ENCODE peak calls at places on chromosomes 3 and 15, in four cellular contexts. One of them, this sample, is unnamed.

GRCh38 chr3:57983734-57984518 is 24.3 kb upstream of the FLNB start:
- DNase-seq in SK-N-SH: no peak
- DNase-seq in K562: peak; percentile 31
- DNase-seq in HCT116: no peak
- DNase-seq in this sample: no peak

GRCh38 chr3:25817638-25818037 is 27.7 kb downstream of the OXSM start:
- DNase-seq in HCT116: no peak
- DNase-seq in K562: no peak
- DNase-seq in SK-N-SH: no peak
- DNase-seq in this sample: no peak

GRCh38 chr15:68781766-68782588 is 38.7 kb downstream of the ANP32A start:
- DNase-seq in K562: no peak
- DNase-seq in HCT116: no peak
- DNase-seq in SK-N-SH: no peak
- DNase-seq in this sample: no peak

GRCh38 chr3:178231645-178232044 is 304.6 kb upstream of the KCNMB2 start:
- DNase-seq in SK-N-SH: no peak
- DNase-seq in HCT116: no peak
- DNase-seq in K562: no peak
- DNase-seq in this sample: no peak

GRCh38 chr15:71160976-71161375 is 45.7 kb downstream of the THSD4 start:
- DNase-seq in SK-N-SH: no peak
- DNase-seq in HCT116: no peak
- DNase-seq in K562: no peak
- DNase-seq in this sample: no peak

GRCh38 chr3:40921251-40921650 is 278.1 kb upstream of the CTNNB1 start:
- DNase-seq in K562: no peak
- DNase-seq in HCT116: no peak
- DNase-seq in SK-N-SH: no peak
- DNase-seq in this sample: no peak

GRCh38 chr15:62524848-62525247 is 359.8 kb upstream of the C2CD4B start:
- DNase-seq in K562: no peak
- DNase-seq in HCT116: no peak
- DNase-seq in SK-N-SH: no peak
- DNase-seq in this sample: no peak

GRCh38 chr3:178966299-178967183 is 105.1 kb downstream of the ZMAT3 start:
- DNase-seq in K562: peak; percentile 11
- DNase-seq in SK-N-SH: peak; percentile 19
- DNase-seq in HCT116: peak; percentile 29
- DNase-seq in this sample: peak; percentile 65

GRCh38 chr15:39099524-39099923 is 481.4 kb upstream of the THBS1 start:
- DNase-seq in SK-N-SH: no peak
- DNase-seq in K562: no peak
- DNase-seq in HCT116: no peak
- DNase-seq in this sample: no peak

GRCh38 chr15:100353469-100353868 is 11.7 kb upstream of the ADAMTS17 start:
- DNase-seq in SK-N-SH: no peak
- DNase-seq in K562: no peak
- DNase-seq in HCT116: no peak
- DNase-seq in this sample: no peak

GRCh38 chr3:133926736-133927542 is 31.3 kb upstream of the RAB6B start:
- DNase-seq in K562: peak; percentile 13
- DNase-seq in SK-N-SH: peak; percentile 45
- DNase-seq in HCT116: no peak
- DNase-seq in this sample: no peak

GRCh38 chr15:43769584-43770228 is 7.1 kb downstream of the ELL3 start:
- DNase-seq in SK-N-SH: peak; percentile 72
- DNase-seq in K562: peak; percentile 64
- DNase-seq in HCT116: no peak
- DNase-seq in this sample: no peak

GRCh38 chr3:62229908-62230307 is 143.4 kb downstream of the FEZF2 start:
- DNase-seq in SK-N-SH: peak; percentile 40
- DNase-seq in HCT116: peak; percentile 10
- DNase-seq in K562: peak; percentile 16
- DNase-seq in this sample: peak; percentile 8

GRCh38 chr3:115788921-115789470 is 165.7 kb downstream of the GAP43 start:
- DNase-seq in HCT116: peak; percentile 57
- DNase-seq in SK-N-SH: no peak
- DNase-seq in K562: no peak
- DNase-seq in this sample: no peak

GRCh38 chr3:146532406-146532805 is 12.0 kb downstream of the PLSCR1 start:
- DNase-seq in HCT116: no peak
- DNase-seq in SK-N-SH: no peak
- DNase-seq in K562: no peak
- DNase-seq in this sample: no peak

GRCh38 chr3:161222662-161223061 is 1.6 kb downstream of the NMD3 start:
- DNase-seq in K562: peak; percentile 13
- DNase-seq in HCT116: no peak
- DNase-seq in SK-N-SH: no peak
- DNase-seq in this sample: no peak

GRCh38 chr15:40279437-40280141 is 3.3 kb downstream of the ANKRD63 start:
- DNase-seq in K562: peak; percentile 80
- DNase-seq in SK-N-SH: peak; percentile 91
- DNase-seq in HCT116: no peak
- DNase-seq in this sample: peak; percentile 84

GRCh38 chr15:76336254-76337046 is at the start of gene ISL2:
- DNase-seq in HCT116: peak; percentile 94
- DNase-seq in K562: peak; percentile 99
- DNase-seq in SK-N-SH: peak; percentile 99
- DNase-seq in this sample: peak; percentile 84

GRCh38 chr3:17091895-17092294 is 207.1 kb downstream of the PLCL2 start:
- DNase-seq in SK-N-SH: no peak
- DNase-seq in K562: no peak
- DNase-seq in HCT116: no peak
- DNase-seq in this sample: no peak

GRCh38 chr3:42214064-42214463 is 51.9 kb downstream of the CCK start:
- DNase-seq in SK-N-SH: no peak
- DNase-seq in K562: no peak
- DNase-seq in HCT116: no peak
- DNase-seq in this sample: no peak

GRCh38 chr15:89794627-89795241 is 18.6 kb downstream of the MESP2 start:
- DNase-seq in SK-N-SH: no peak
- DNase-seq in K562: no peak
- DNase-seq in HCT116: no peak
- DNase-seq in this sample: no peak

GRCh38 chr15:34271493-34271892 is 46.7 kb downstream of the EMC4 start:
- DNase-seq in HCT116: no peak
- DNase-seq in K562: no peak
- DNase-seq in SK-N-SH: no peak
- DNase-seq in this sample: no peak

GRCh38 chr3:138348107-138348949 is at the start of gene MRAS:
- DNase-seq in SK-N-SH: peak; percentile 91
- DNase-seq in HCT116: peak; percentile 57
- DNase-seq in K562: peak; percentile 60
- DNase-seq in this sample: peak; percentile 87

GRCh38 chr15:70936326-70936725 is 43.7 kb downstream of the LRRC49 start:
- DNase-seq in SK-N-SH: peak; percentile 44
- DNase-seq in K562: no peak
- DNase-seq in HCT116: no peak
- DNase-seq in this sample: no peak

GRCh38 chr3:145182196-145182911 is 978.6 kb downstream of the PLOD2 start:
- DNase-seq in HCT116: no peak
- DNase-seq in K562: no peak
- DNase-seq in SK-N-SH: no peak
- DNase-seq in this sample: no peak

GRCh38 chr15:44015555-44015954 is 179.5 kb downstream of the FRMD5 start:
- DNase-seq in K562: no peak
- DNase-seq in HCT116: no peak
- DNase-seq in SK-N-SH: no peak
- DNase-seq in this sample: no peak

GRCh38 chr3:117084739-117085270 is 375.2 kb downstream of the TUSC7 start:
- DNase-seq in HCT116: no peak
- DNase-seq in K562: no peak
- DNase-seq in SK-N-SH: peak; percentile 21
- DNase-seq in this sample: no peak

GRCh38 chr3:169894110-169894509 is 17.3 kb upstream of the SAMD7 start:
- DNase-seq in K562: no peak
- DNase-seq in SK-N-SH: no peak
- DNase-seq in HCT116: no peak
- DNase-seq in this sample: no peak

GRCh38 chr3:14524311-14524711 is 15.8 kb downstream of the GRIP2 start:
- DNase-seq in HCT116: no peak
- DNase-seq in SK-N-SH: no peak
- DNase-seq in K562: no peak
- DNase-seq in this sample: no peak

GRCh38 chr3:185330644-185331043 is 32.3 kb upstream of the MAP3K13 start:
- DNase-seq in SK-N-SH: no peak
- DNase-seq in HCT116: no peak
- DNase-seq in K562: no peak
- DNase-seq in this sample: no peak

GRCh38 chr15:81274932-81275341 is 49.0 kb downstream of the STARD5 start:
- DNase-seq in K562: peak; percentile 75
- DNase-seq in SK-N-SH: peak; percentile 74
- DNase-seq in HCT116: peak; percentile 79
- DNase-seq in this sample: peak; percentile 54

GRCh38 chr3:123952844-123953520 is 8.0 kb downstream of the CCDC14 start:
- DNase-seq in HCT116: no peak
- DNase-seq in K562: no peak
- DNase-seq in SK-N-SH: no peak
- DNase-seq in this sample: no peak

GRCh38 chr3:128548426-128549282 is 55.7 kb upstream of the GATA2 start:
- DNase-seq in K562: peak; percentile 91
- DNase-seq in HCT116: no peak
- DNase-seq in SK-N-SH: no peak
- DNase-seq in this sample: no peak

GRCh38 chr3:55655544-55655943 is 168.4 kb upstream of the WNT5A start:
- DNase-seq in SK-N-SH: no peak
- DNase-seq in K562: no peak
- DNase-seq in HCT116: no peak
- DNase-seq in this sample: no peak

GRCh38 chr15:39125904-39126303 is 455.0 kb upstream of the THBS1 start:
- DNase-seq in HCT116: peak; percentile 51
- DNase-seq in SK-N-SH: peak; percentile 51
- DNase-seq in K562: peak; percentile 70
- DNase-seq in this sample: peak; percentile 73

DNA sequence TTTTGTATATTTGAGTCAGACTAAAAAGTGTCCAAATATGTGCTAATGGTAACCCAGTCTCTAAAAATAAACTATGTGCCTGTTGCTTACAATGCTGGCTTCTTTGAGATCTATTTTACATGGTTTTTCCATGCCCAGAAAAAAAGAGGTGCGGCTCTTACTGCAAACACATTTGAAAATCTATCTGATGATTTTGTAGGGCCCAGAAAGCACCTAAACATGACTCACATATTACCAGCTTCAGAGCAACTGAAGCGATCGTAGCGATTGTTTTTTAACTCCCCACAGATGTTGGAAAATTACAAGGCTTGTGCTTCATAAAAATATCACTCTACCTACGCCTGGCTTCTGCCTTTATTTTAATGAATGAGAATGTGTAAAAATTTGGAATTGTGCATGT is 53.5 kb downstream of the SUCNR1 start:
- DNase-seq in K562: no peak
- DNase-seq in SK-N-SH: no peak
- DNase-seq in HCT116: no peak
- DNase-seq in this sample: no peak
- TF ChIP-seq JUND in K562: no peak
- TF ChIP-seq JUND in SK-N-SH: peak; percentile 46
- TF ChIP-seq JUND in HCT116: no peak
- TF ChIP-seq JUND in this sample: no peak

GRCh38 chr3:67376416-67376815 is 278.0 kb downstream of the SUCLG2 start:
- DNase-seq in K562: no peak
- DNase-seq in SK-N-SH: no peak
- DNase-seq in HCT116: no peak
- DNase-seq in this sample: no peak

GRCh38 chr3:67375961-67376360 is 278.5 kb downstream of the SUCLG2 start:
- DNase-seq in K562: no peak
- DNase-seq in SK-N-SH: no peak
- DNase-seq in HCT116: no peak
- DNase-seq in this sample: no peak

GRCh38 chr3:67381667-67382272 is 272.6 kb downstream of the SUCLG2 start:
- DNase-seq in HCT116: no peak
- DNase-seq in SK-N-SH: peak; percentile 23
- DNase-seq in K562: no peak
- DNase-seq in this sample: peak; percentile 23

GRCh38 chr3:67380118-67380517 is 274.3 kb downstream of the SUCLG2 start:
- DNase-seq in K562: no peak
- DNase-seq in SK-N-SH: no peak
- DNase-seq in HCT116: no peak
- DNase-seq in this sample: no peak

GRCh38 chr3:67377299-67377698 is 277.1 kb downstream of the SUCLG2 start:
- DNase-seq in SK-N-SH: no peak
- DNase-seq in K562: no peak
- DNase-seq in HCT116: no peak
- DNase-seq in this sample: no peak
- TF ChIP-seq JUND in SK-N-SH: no peak
- TF ChIP-seq JUND in K562: no peak
- TF ChIP-seq JUND in HCT116: no peak
- TF ChIP-seq JUND in this sample: no peak

GRCh38 chr3:13371100-13372075 is 48.7 kb downstream of the NUP210 start:
- DNase-seq in HCT116: no peak
- DNase-seq in SK-N-SH: no peak
- DNase-seq in K562: no peak
- DNase-seq in this sample: no peak
- TF ChIP-seq JUND in HCT116: no peak
- TF ChIP-seq JUND in SK-N-SH: no peak
- TF ChIP-seq JUND in K562: no peak
- TF ChIP-seq JUND in this sample: no peak

DNA sequence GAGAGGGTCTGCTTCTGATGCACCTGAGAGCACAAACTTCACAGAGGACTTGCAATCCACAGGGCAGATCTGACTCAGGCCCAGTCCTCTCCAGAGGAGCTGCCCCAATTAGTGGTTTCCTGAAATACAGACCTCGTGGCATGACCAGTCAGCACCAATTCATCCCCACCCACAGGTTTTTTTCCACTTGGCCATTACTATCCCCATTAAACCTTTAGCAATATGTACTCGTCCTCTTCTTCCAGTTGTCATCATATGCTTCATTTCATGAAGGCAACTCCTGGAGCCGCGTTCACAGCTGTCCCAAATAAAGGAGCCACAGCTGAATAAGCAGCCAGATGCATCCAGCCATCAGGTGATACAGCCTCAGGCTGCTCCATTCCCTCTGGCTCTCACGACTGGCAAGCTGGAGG is 163.2 kb downstream of the FMN1 start:
- DNase-seq in SK-N-SH: no peak
- DNase-seq in K562: no peak
- DNase-seq in HCT116: no peak
- DNase-seq in this sample: no peak
- TF ChIP-seq JUND in SK-N-SH: no peak
- TF ChIP-seq JUND in K562: no peak
- TF ChIP-seq JUND in HCT116: no peak
- TF ChIP-seq JUND in this sample: no peak

DNA sequence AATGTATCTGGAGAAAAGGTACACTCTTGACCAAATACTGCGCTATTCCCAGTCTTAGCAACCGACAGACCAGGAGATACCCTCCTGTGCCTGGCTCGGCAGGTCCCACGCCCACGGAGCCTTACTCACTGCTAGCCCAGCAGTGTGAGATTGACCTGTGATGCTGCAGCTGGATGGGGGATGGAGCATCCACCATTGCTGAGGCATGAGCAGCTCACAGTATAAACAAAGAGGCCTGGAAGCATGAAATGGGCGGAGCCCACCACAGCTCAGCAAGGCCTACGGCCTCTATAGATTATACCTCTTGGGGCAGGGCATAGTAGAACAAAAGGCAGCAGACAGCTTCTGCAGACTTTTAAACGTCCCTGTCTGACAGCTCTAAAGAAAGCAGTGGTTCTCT is 160.4 kb downstream of the ANXA2 start:
- DNase-seq in K562: no peak
- DNase-seq in HCT116: no peak
- DNase-seq in SK-N-SH: no peak
- DNase-seq in this sample: no peak
- TF ChIP-seq JUND in K562: no peak
- TF ChIP-seq JUND in HCT116: no peak
- TF ChIP-seq JUND in SK-N-SH: no peak
- TF ChIP-seq JUND in this sample: no peak